ENCODE peak calls at places on chromosomes 6 and 20, in four cellular contexts. One of them, this sample, is unnamed.

GRCh38 chr20:50449789-50450492 is 60.2 kb upstream of the PTPN1 start:
- DNase-seq in IMR-90: no peak
- DNase-seq in mesendoderm: no peak
- DNase-seq in H1: no peak
- DNase-seq in this sample: no peak

GRCh38 chr6:76230711-76231110 is 158.2 kb upstream of the IMPG1 start:
- DNase-seq in mesendoderm: peak
- DNase-seq in H1: no peak
- DNase-seq in IMR-90: no peak
- DNase-seq in this sample: no peak

GRCh38 chr6:135346747-135347146 is 150.8 kb downstream of the AHI1 start:
- DNase-seq in mesendoderm: no peak
- DNase-seq in H1: no peak
- DNase-seq in IMR-90: peak
- DNase-seq in this sample: no peak

GRCh38 chr6:27836783-27837635 is 75.2 kb downstream of the OR2B2 start:
- DNase-seq in IMR-90: peak
- DNase-seq in mesendoderm: peak
- DNase-seq in H1: no peak
- DNase-seq in this sample: no peak

GRCh38 chr20:33054791-33055190 is 1.1 kb downstream of the BPIFB3 start:
- DNase-seq in mesendoderm: no peak
- DNase-seq in H1: no peak
- DNase-seq in IMR-90: no peak
- DNase-seq in this sample: no peak

GRCh38 chr6:13471184-13471583 is 16.2 kb downstream of the GFOD1 start:
- DNase-seq in IMR-90: no peak
- DNase-seq in mesendoderm: no peak
- DNase-seq in H1: no peak
- DNase-seq in this sample: no peak

GRCh38 chr6:114033606-114034005 is 62.7 kb upstream of the HDAC2 start:
- DNase-seq in IMR-90: no peak
- DNase-seq in mesendoderm: no peak
- DNase-seq in H1: no peak
- DNase-seq in this sample: no peak

GRCh38 chr6:150767585-150768164 is 97.8 kb upstream of the MTHFD1L start:
- DNase-seq in mesendoderm: peak
- DNase-seq in IMR-90: no peak
- DNase-seq in H1: no peak
- DNase-seq in this sample: peak

GRCh38 chr6:7196019-7196402 is 88.2 kb downstream of the RREB1 start:
- DNase-seq in H1: no peak
- DNase-seq in mesendoderm: no peak
- DNase-seq in IMR-90: no peak
- DNase-seq in this sample: no peak

GRCh38 chr6:31401403-31401802 is 2.0 kb upstream of the MICA start:
- DNase-seq in H1: no peak
- DNase-seq in mesendoderm: peak
- DNase-seq in IMR-90: peak
- DNase-seq in this sample: no peak

GRCh38 chr6:56938634-56939294 is 16.1 kb upstream of the BEND6 start:
- DNase-seq in mesendoderm: peak
- DNase-seq in H1: no peak
- DNase-seq in IMR-90: peak
- DNase-seq in this sample: no peak

GRCh38 chr6:81562169-81562568 is 190.3 kb downstream of the TENT5A start:
- DNase-seq in IMR-90: peak
- DNase-seq in mesendoderm: no peak
- DNase-seq in H1: no peak
- DNase-seq in this sample: no peak

GRCh38 chr20:61516398-61517208 is 264.5 kb downstream of the CDH4 start:
- DNase-seq in mesendoderm: no peak
- DNase-seq in IMR-90: peak
- DNase-seq in H1: no peak
- DNase-seq in this sample: no peak

GRCh38 chr20:47784599-47785320 is 521 bp downstream of the SULF2 start:
- DNase-seq in H1: no peak
- DNase-seq in IMR-90: peak
- DNase-seq in mesendoderm: peak
- DNase-seq in this sample: no peak
- H2BK15ac ChIP-seq in H1: peak
- H2BK15ac ChIP-seq in IMR-90: no peak
- H2BK15ac ChIP-seq in mesendoderm: no peak
- H2BK15ac ChIP-seq in this sample: peak

GRCh38 chr20:4110885-4111284 is 95.5 kb upstream of the RNF24 start:
- DNase-seq in H1: no peak
- DNase-seq in mesendoderm: no peak
- DNase-seq in IMR-90: no peak
- DNase-seq in this sample: no peak
- H2BK15ac ChIP-seq in H1: no peak
- H2BK15ac ChIP-seq in mesendoderm: no peak
- H2BK15ac ChIP-seq in IMR-90: no peak
- H2BK15ac ChIP-seq in this sample: no peak

GRCh38 chr6:37135835-37136694 is 33.9 kb upstream of the PIM1 start:
- DNase-seq in H1: no peak
- DNase-seq in IMR-90: no peak
- DNase-seq in mesendoderm: no peak
- DNase-seq in this sample: no peak

GRCh38 chr6:37137201-37137880 is 32.6 kb upstream of the PIM1 start:
- DNase-seq in mesendoderm: peak
- DNase-seq in IMR-90: peak
- DNase-seq in H1: no peak
- DNase-seq in this sample: peak

GRCh38 chr6:37139223-37139962 is 30.6 kb upstream of the PIM1 start:
- DNase-seq in mesendoderm: peak
- DNase-seq in H1: no peak
- DNase-seq in IMR-90: no peak
- DNase-seq in this sample: no peak

GRCh38 chr6:37136821-37137200 is 33.1 kb upstream of the PIM1 start:
- DNase-seq in mesendoderm: no peak
- DNase-seq in H1: no peak
- DNase-seq in IMR-90: no peak
- DNase-seq in this sample: no peak

GRCh38 chr6:37137881-37138568 is 31.9 kb upstream of the PIM1 start:
- DNase-seq in mesendoderm: no peak
- DNase-seq in IMR-90: peak
- DNase-seq in H1: peak
- DNase-seq in this sample: no peak
- H2BK15ac ChIP-seq in mesendoderm: peak
- H2BK15ac ChIP-seq in IMR-90: peak
- H2BK15ac ChIP-seq in H1: no peak
- H2BK15ac ChIP-seq in this sample: no peak

GRCh38 chr20:38171301-38172010 is 6.4 kb upstream of the TGM2 start:
- DNase-seq in H1: no peak
- DNase-seq in mesendoderm: peak
- DNase-seq in IMR-90: peak
- DNase-seq in this sample: no peak
- H2BK15ac ChIP-seq in H1: no peak
- H2BK15ac ChIP-seq in mesendoderm: no peak
- H2BK15ac ChIP-seq in IMR-90: peak
- H2BK15ac ChIP-seq in this sample: no peak

This sample was measured in neuronal stem cell.